ENCODE peak calls at places on chromosome 6, in eight cellular contexts. One of them, this sample, is unnamed.

GRCh38 chr6:50823130-50823920 is 4.7 kb downstream of the TFAP2B start:
- DNase-seq in stomach: no peak
- DNase-seq in CD8-positive, alpha-beta T cell: no peak
- DNase-seq in pancreas: peak
- DNase-seq in kidney epithelial cell: no peak
- DNase-seq in AG10803: no peak
- DNase-seq in lower lobe of right lung: no peak
- DNase-seq in glutamatergic neuron: no peak
- DNase-seq in this sample: no peak

GRCh38 chr6:71886184-71887005 is at the start of gene RIMS1:
- DNase-seq in lower lobe of right lung: no peak
- DNase-seq in glutamatergic neuron: peak
- DNase-seq in kidney epithelial cell: no peak
- DNase-seq in stomach: no peak
- DNase-seq in pancreas: peak
- DNase-seq in CD8-positive, alpha-beta T cell: no peak
- DNase-seq in AG10803: peak
- DNase-seq in this sample: peak

GRCh38 chr6:129774697-129775447 is 64.9 kb upstream of the ARHGAP18 start:
- DNase-seq in AG10803: peak
- DNase-seq in lower lobe of right lung: peak
- DNase-seq in glutamatergic neuron: peak
- DNase-seq in kidney epithelial cell: peak
- DNase-seq in stomach: peak
- DNase-seq in CD8-positive, alpha-beta T cell: peak
- DNase-seq in pancreas: peak
- DNase-seq in this sample: peak

GRCh38 chr6:155786528-155786927 is 330.9 kb upstream of the NOX3 start:
- DNase-seq in AG10803: no peak
- DNase-seq in pancreas: no peak
- DNase-seq in lower lobe of right lung: no peak
- DNase-seq in CD8-positive, alpha-beta T cell: no peak
- DNase-seq in glutamatergic neuron: no peak
- DNase-seq in stomach: no peak
- DNase-seq in kidney epithelial cell: no peak
- DNase-seq in this sample: no peak

GRCh38 chr6:16264785-16265184 is 26.4 kb downstream of the GMPR start:
- DNase-seq in stomach: no peak
- DNase-seq in pancreas: no peak
- DNase-seq in lower lobe of right lung: no peak
- DNase-seq in CD8-positive, alpha-beta T cell: no peak
- DNase-seq in glutamatergic neuron: no peak
- DNase-seq in kidney epithelial cell: no peak
- DNase-seq in AG10803: no peak
- DNase-seq in this sample: no peak

GRCh38 chr6:152173321-152173720 is 365.8 kb downstream of the ESR1 start:
- DNase-seq in glutamatergic neuron: no peak
- DNase-seq in lower lobe of right lung: no peak
- DNase-seq in CD8-positive, alpha-beta T cell: no peak
- DNase-seq in AG10803: peak
- DNase-seq in stomach: no peak
- DNase-seq in kidney epithelial cell: no peak
- DNase-seq in pancreas: no peak
- DNase-seq in this sample: no peak

GRCh38 chr6:106026748-106027147 is 59.4 kb upstream of the PRDM1 start:
- DNase-seq in CD8-positive, alpha-beta T cell: no peak
- DNase-seq in kidney epithelial cell: no peak
- DNase-seq in glutamatergic neuron: no peak
- DNase-seq in AG10803: peak
- DNase-seq in lower lobe of right lung: no peak
- DNase-seq in pancreas: no peak
- DNase-seq in stomach: no peak
- DNase-seq in this sample: no peak

GRCh38 chr6:131045139-131045538 is 17.9 kb downstream of the EPB41L2 start:
- DNase-seq in stomach: no peak
- DNase-seq in CD8-positive, alpha-beta T cell: no peak
- DNase-seq in pancreas: no peak
- DNase-seq in AG10803: no peak
- DNase-seq in kidney epithelial cell: no peak
- DNase-seq in lower lobe of right lung: no peak
- DNase-seq in glutamatergic neuron: no peak
- DNase-seq in this sample: no peak

GRCh38 chr6:42452171-42453026 is 673 bp upstream of the TRERF1 start:
- DNase-seq in lower lobe of right lung: peak
- DNase-seq in glutamatergic neuron: peak
- DNase-seq in kidney epithelial cell: no peak
- DNase-seq in stomach: peak
- DNase-seq in pancreas: peak
- DNase-seq in CD8-positive, alpha-beta T cell: peak
- DNase-seq in AG10803: peak
- DNase-seq in this sample: peak

GRCh38 chr6:125002090-125002741 is 40.0 kb downstream of the RNF217 start:
- DNase-seq in CD8-positive, alpha-beta T cell: no peak
- DNase-seq in kidney epithelial cell: no peak
- DNase-seq in glutamatergic neuron: no peak
- DNase-seq in stomach: no peak
- DNase-seq in pancreas: no peak
- DNase-seq in AG10803: peak
- DNase-seq in lower lobe of right lung: no peak
- DNase-seq in this sample: peak

GRCh38 chr6:169253341-169253740 is 305 bp downstream of the THBS2 start:
- DNase-seq in CD8-positive, alpha-beta T cell: no peak
- DNase-seq in stomach: no peak
- DNase-seq in kidney epithelial cell: no peak
- DNase-seq in lower lobe of right lung: no peak
- DNase-seq in AG10803: no peak
- DNase-seq in pancreas: no peak
- DNase-seq in glutamatergic neuron: no peak
- DNase-seq in this sample: no peak

GRCh38 chr6:71404145-71404966 is 115.7 kb downstream of the OGFRL1 start:
- DNase-seq in glutamatergic neuron: no peak
- DNase-seq in kidney epithelial cell: peak
- DNase-seq in CD8-positive, alpha-beta T cell: no peak
- DNase-seq in stomach: no peak
- DNase-seq in pancreas: no peak
- DNase-seq in AG10803: peak
- DNase-seq in lower lobe of right lung: no peak
- DNase-seq in this sample: peak

GRCh38 chr6:135064586-135064985 is 10.0 kb upstream of the HBS1L start:
- DNase-seq in glutamatergic neuron: no peak
- DNase-seq in AG10803: no peak
- DNase-seq in CD8-positive, alpha-beta T cell: no peak
- DNase-seq in stomach: no peak
- DNase-seq in pancreas: no peak
- DNase-seq in lower lobe of right lung: no peak
- DNase-seq in kidney epithelial cell: no peak
- DNase-seq in this sample: no peak

GRCh38 chr6:135067891-135068290 is 13.3 kb upstream of the HBS1L start:
- DNase-seq in CD8-positive, alpha-beta T cell: no peak
- DNase-seq in AG10803: no peak
- DNase-seq in kidney epithelial cell: no peak
- DNase-seq in stomach: no peak
- DNase-seq in glutamatergic neuron: no peak
- DNase-seq in pancreas: no peak
- DNase-seq in lower lobe of right lung: no peak
- DNase-seq in this sample: no peak

GRCh38 chr6:135066397-135066796 is 11.8 kb upstream of the HBS1L start:
- DNase-seq in glutamatergic neuron: no peak
- DNase-seq in AG10803: no peak
- DNase-seq in pancreas: no peak
- DNase-seq in CD8-positive, alpha-beta T cell: no peak
- DNase-seq in kidney epithelial cell: no peak
- DNase-seq in lower lobe of right lung: no peak
- DNase-seq in stomach: no peak
- DNase-seq in this sample: no peak

GRCh38 chr6:135063926-135064325 is 9.3 kb upstream of the HBS1L start:
- DNase-seq in stomach: no peak
- DNase-seq in lower lobe of right lung: no peak
- DNase-seq in glutamatergic neuron: no peak
- DNase-seq in pancreas: no peak
- DNase-seq in kidney epithelial cell: no peak
- DNase-seq in CD8-positive, alpha-beta T cell: no peak
- DNase-seq in AG10803: no peak
- DNase-seq in this sample: no peak

DNA sequence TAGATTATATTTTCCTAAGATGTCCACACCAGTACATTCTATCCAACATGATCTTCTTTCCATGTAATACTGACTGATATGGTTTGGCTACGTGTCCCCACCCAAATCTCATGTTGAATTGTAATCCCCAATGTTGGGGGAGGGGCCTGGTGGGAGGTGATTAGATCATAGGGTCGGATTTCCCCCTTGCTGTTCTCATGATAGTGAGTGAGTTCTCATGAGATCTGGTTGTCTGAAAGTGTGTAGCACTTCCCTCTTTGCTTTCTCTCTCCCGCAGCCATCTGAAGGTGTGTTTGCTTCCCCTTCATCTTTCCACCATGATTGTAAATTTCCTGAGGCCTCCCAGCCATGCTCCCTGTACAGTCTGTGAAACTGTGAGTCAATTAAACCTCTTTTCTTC is 12.2 kb upstream of the HBS1L start:
- DNase-seq in pancreas: no peak
- DNase-seq in stomach: no peak
- DNase-seq in lower lobe of right lung: no peak
- DNase-seq in glutamatergic neuron: no peak
- DNase-seq in AG10803: no peak
- DNase-seq in kidney epithelial cell: no peak
- DNase-seq in CD8-positive, alpha-beta T cell: no peak
- DNase-seq in this sample: no peak
- TF ChIP-seq CTCF in pancreas: no peak
- TF ChIP-seq CTCF in stomach: no peak
- TF ChIP-seq CTCF in lower lobe of right lung: no peak
- TF ChIP-seq CTCF in glutamatergic neuron: no peak
- TF ChIP-seq CTCF in AG10803: no peak
- TF ChIP-seq CTCF in kidney epithelial cell: no peak
- TF ChIP-seq CTCF in CD8-positive, alpha-beta T cell: no peak
- TF ChIP-seq CTCF in this sample: no peak

GRCh38 chr6:13572240-13572639 is 2.2 kb upstream of the SIRT5 start:
- DNase-seq in glutamatergic neuron: no peak
- DNase-seq in lower lobe of right lung: no peak
- DNase-seq in CD8-positive, alpha-beta T cell: no peak
- DNase-seq in kidney epithelial cell: no peak
- DNase-seq in stomach: no peak
- DNase-seq in pancreas: no peak
- DNase-seq in AG10803: no peak
- DNase-seq in this sample: no peak
- TF ChIP-seq CTCF in glutamatergic neuron: no peak
- TF ChIP-seq CTCF in lower lobe of right lung: no peak
- TF ChIP-seq CTCF in CD8-positive, alpha-beta T cell: no peak
- TF ChIP-seq CTCF in kidney epithelial cell: no peak
- TF ChIP-seq CTCF in stomach: no peak
- TF ChIP-seq CTCF in pancreas: no peak
- TF ChIP-seq CTCF in AG10803: no peak
- TF ChIP-seq CTCF in this sample: no peak

DNA sequence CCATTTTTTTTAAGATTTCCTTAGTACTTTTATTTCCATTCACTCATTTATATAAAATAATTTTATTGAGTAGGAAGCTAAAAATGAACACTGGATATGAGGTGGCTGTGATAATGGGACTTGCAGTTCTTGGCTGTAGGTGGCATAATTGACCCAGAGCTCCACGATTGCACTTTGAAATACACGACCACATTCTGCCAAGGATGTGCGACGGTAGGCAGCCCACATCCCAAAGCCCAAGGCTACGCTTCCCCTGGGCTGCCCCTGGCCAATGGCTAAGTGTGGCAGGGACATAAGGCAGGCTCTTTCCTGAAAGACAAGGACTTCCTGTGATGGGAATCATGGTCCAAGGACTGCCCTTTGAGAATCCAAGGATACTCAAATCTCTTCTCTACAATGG is 43.7 kb upstream of the ADTRP start:
- DNase-seq in lower lobe of right lung: no peak
- DNase-seq in stomach: no peak
- DNase-seq in glutamatergic neuron: no peak
- DNase-seq in CD8-positive, alpha-beta T cell: no peak
- DNase-seq in kidney epithelial cell: no peak
- DNase-seq in pancreas: no peak
- DNase-seq in AG10803: no peak
- DNase-seq in this sample: no peak
- TF ChIP-seq CTCF in lower lobe of right lung: peak
- TF ChIP-seq CTCF in stomach: no peak
- TF ChIP-seq CTCF in glutamatergic neuron: no peak
- TF ChIP-seq CTCF in CD8-positive, alpha-beta T cell: no peak
- TF ChIP-seq CTCF in kidney epithelial cell: no peak
- TF ChIP-seq CTCF in pancreas: no peak
- TF ChIP-seq CTCF in AG10803: peak
- TF ChIP-seq CTCF in this sample: no peak

GRCh38 chr6:157911786-157912185 is 69.9 kb upstream of the SYNJ2 start:
- DNase-seq in kidney epithelial cell: no peak
- DNase-seq in pancreas: no peak
- DNase-seq in AG10803: no peak
- DNase-seq in lower lobe of right lung: no peak
- DNase-seq in CD8-positive, alpha-beta T cell: no peak
- DNase-seq in stomach: no peak
- DNase-seq in glutamatergic neuron: peak
- DNase-seq in this sample: no peak
- TF ChIP-seq CTCF in kidney epithelial cell: no peak
- TF ChIP-seq CTCF in pancreas: no peak
- TF ChIP-seq CTCF in AG10803: no peak
- TF ChIP-seq CTCF in lower lobe of right lung: no peak
- TF ChIP-seq CTCF in CD8-positive, alpha-beta T cell: no peak
- TF ChIP-seq CTCF in stomach: no peak
- TF ChIP-seq CTCF in glutamatergic neuron: no peak
- TF ChIP-seq CTCF in this sample: no peak

DNA sequence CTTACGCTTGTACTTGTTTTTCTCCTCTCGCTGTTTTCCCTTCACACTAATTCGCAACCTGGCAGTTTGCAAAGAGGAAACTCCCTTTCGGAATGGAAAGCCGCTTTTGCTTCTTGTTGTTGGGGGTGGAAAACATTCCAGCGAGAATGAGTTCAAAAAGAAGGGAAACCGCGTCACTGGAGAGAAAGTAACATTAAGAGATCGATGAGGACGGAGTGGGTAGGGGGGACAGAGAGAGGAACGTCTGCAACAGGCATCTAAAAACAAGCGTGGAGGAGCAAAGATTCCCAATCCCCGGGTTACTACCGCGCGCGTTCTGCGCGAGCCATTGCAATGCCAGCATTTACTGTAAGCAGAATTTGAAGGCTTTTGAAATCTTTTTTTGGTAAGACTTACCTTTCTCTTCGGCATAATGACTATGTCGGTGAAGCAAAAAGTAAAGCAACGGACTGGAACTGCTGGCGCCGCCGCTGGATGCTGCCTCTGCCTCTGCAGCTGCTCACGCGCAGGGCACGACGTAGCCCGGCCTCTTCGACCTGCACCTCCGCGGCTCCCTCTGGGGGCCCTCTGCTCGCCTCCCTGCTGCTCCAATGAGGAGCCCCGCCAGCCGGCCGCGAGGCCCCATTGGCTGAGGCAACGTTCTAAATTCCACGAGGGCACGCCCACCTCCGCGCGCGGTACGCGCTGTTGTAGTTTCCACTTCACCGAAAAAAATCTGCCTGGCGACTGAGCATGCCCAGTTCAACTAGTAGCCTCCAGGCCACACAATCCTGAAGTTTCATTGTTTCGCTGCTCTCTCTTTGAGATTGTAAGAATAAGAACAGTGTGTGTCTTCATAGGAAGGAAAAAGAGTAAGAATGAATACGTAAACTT is at the start of gene HMGN3:
- DNase-seq in glutamatergic neuron: peak
- DNase-seq in pancreas: peak
- DNase-seq in AG10803: peak
- DNase-seq in CD8-positive, alpha-beta T cell: peak
- DNase-seq in kidney epithelial cell: peak
- DNase-seq in lower lobe of right lung: peak
- DNase-seq in stomach: peak
- DNase-seq in this sample: peak
- TF ChIP-seq CTCF in glutamatergic neuron: no peak
- TF ChIP-seq CTCF in pancreas: no peak
- TF ChIP-seq CTCF in AG10803: peak
- TF ChIP-seq CTCF in CD8-positive, alpha-beta T cell: no peak
- TF ChIP-seq CTCF in kidney epithelial cell: peak
- TF ChIP-seq CTCF in lower lobe of right lung: peak
- TF ChIP-seq CTCF in stomach: no peak
- TF ChIP-seq CTCF in this sample: no peak

GRCh38 chr6:11013671-11014070 is 30.4 kb downstream of the ELOVL2 start:
- DNase-seq in pancreas: no peak
- DNase-seq in stomach: no peak
- DNase-seq in CD8-positive, alpha-beta T cell: no peak
- DNase-seq in kidney epithelial cell: no peak
- DNase-seq in AG10803: no peak
- DNase-seq in glutamatergic neuron: no peak
- DNase-seq in lower lobe of right lung: no peak
- DNase-seq in this sample: no peak
- TF ChIP-seq CTCF in pancreas: no peak
- TF ChIP-seq CTCF in stomach: no peak
- TF ChIP-seq CTCF in CD8-positive, alpha-beta T cell: no peak
- TF ChIP-seq CTCF in kidney epithelial cell: no peak
- TF ChIP-seq CTCF in AG10803: no peak
- TF ChIP-seq CTCF in glutamatergic neuron: no peak
- TF ChIP-seq CTCF in lower lobe of right lung: no peak
- TF ChIP-seq CTCF in this sample: no peak

This sample was measured in Calu3.